ENCODE peak calls at places on chromosomes 4 and X, in five cellular contexts. R is ascending aorta; C is breast epithelium; Q is activated CD8-positive, alpha-beta memory T cell treated with anti-CD3 and anti-CD28 coated beads for 48 hours; M is HT-29. P is an unnamed sample.
A peak's percentile ranks its signal among the peaks of the same experiment; 100 is the strongest.

GRCh38 chr4:73707918-73708577 is 32.3 kb upstream of the CXCL8 start:
- DNase-seq in C (no peak), M (peak; percentile 69), R (peak; percentile 12), Q (no peak), P (no peak)

GRCh38 chr4:94448815-94449375 is 2.8 kb upstream of the PDLIM5 start:
- DNase-seq in M (peak; percentile 80), Q (no peak), R (no peak), C (no peak), P (no peak)

GRCh38 chrX:69321789-69322188 is 156.5 kb upstream of the PJA1 start:
- DNase-seq in C (no peak), M (no peak), Q (no peak), R (no peak), P (no peak)

GRCh38 chr4:113411496-113411938 is 350.0 kb downstream of the CAMK2D start:
- DNase-seq in C (no peak), M (peak; percentile 52), Q (no peak), R (no peak), P (no peak)

GRCh38 chr4:152106113-152106763 is 345.4 kb upstream of the GATB start:
- DNase-seq in Q (no peak), R (peak; percentile 61), M (peak; percentile 77), C (no peak), P (peak; percentile 84)

GRCh38 chrX:50168305-50168704 is 32.5 kb downstream of the AKAP4 start:
- DNase-seq in Q (no peak), R (no peak), C (no peak), M (no peak), P (no peak)

GRCh38 chr4:157992038-157992706 is 180.7 kb downstream of the GASK1B start:
- DNase-seq in C (no peak), R (no peak), Q (no peak), M (peak; percentile 91), P (no peak)

GRCh38 chr4:154911097-154911496 is 130.0 kb downstream of the RBM46 start:
- DNase-seq in C (no peak), M (peak; percentile 20), Q (no peak), R (no peak), P (no peak)

GRCh38 chrX:119406739-119407138 is 7.6 kb downstream of the SLC25A43 start:
- DNase-seq in R (no peak), C (no peak), M (no peak), Q (no peak), P (no peak)

GRCh38 chr4:10158355-10158942 is 41.9 kb upstream of the WDR1 start:
- DNase-seq in Q (no peak), M (no peak), C (no peak), R (no peak), P (no peak)

GRCh38 chr4:1348014-1348513 is 1.1 kb downstream of the UVSSA start:
- DNase-seq in Q (no peak), R (no peak), C (no peak), M (peak; percentile 33), P (peak; percentile 76)

GRCh38 chrX:45368705-45369104 is 168.0 kb upstream of the DIPK2B start:
- DNase-seq in C (no peak), R (no peak), M (no peak), Q (no peak), P (no peak)

P was measured in kidney.